ENCODE peak calls at places on chromosomes 5 and 9, in six cellular contexts. One of them, this sample, is unnamed.

GRCh38 chr5:173055722-173055982 is 500 bp upstream of the CREBRF start:
- DNase-seq in adipocyte: peak
- DNase-seq in neuronal stem cell: no peak
- DNase-seq in H9: no peak
- DNase-seq in GM23248: peak
- DNase-seq in H1: no peak
- DNase-seq in this sample: no peak

GRCh38 chr5:178234753-178235599 is 2.4 kb upstream of the PHYKPL start:
- DNase-seq in adipocyte: peak
- DNase-seq in neuronal stem cell: peak
- DNase-seq in H9: peak
- DNase-seq in GM23248: peak
- DNase-seq in H1: peak
- DNase-seq in this sample: peak

GRCh38 chr9:115008536-115008935 is 78.1 kb upstream of the TNFSF8 start:
- DNase-seq in adipocyte: peak
- DNase-seq in neuronal stem cell: no peak
- DNase-seq in H9: no peak
- DNase-seq in GM23248: peak
- DNase-seq in H1: no peak
- DNase-seq in this sample: peak

GRCh38 chr5:170393235-170393634 is 4.1 kb upstream of the KCNMB1 start:
- DNase-seq in adipocyte: no peak
- DNase-seq in neuronal stem cell: no peak
- DNase-seq in H9: no peak
- DNase-seq in GM23248: peak
- DNase-seq in H1: no peak
- DNase-seq in this sample: no peak

GRCh38 chr9:134566936-134567335 is 74.7 kb upstream of the COL5A1 start:
- DNase-seq in adipocyte: no peak
- DNase-seq in neuronal stem cell: no peak
- DNase-seq in H9: no peak
- DNase-seq in GM23248: no peak
- DNase-seq in H1: peak
- DNase-seq in this sample: no peak

GRCh38 chr9:88980732-88981336 is 10.4 kb upstream of the S1PR3 start:
- DNase-seq in adipocyte: peak
- DNase-seq in neuronal stem cell: no peak
- DNase-seq in H9: no peak
- DNase-seq in GM23248: peak
- DNase-seq in H1: no peak
- DNase-seq in this sample: peak

GRCh38 chr9:9998491-9999287 is 614.1 kb downstream of the PTPRD start:
- DNase-seq in adipocyte: no peak
- DNase-seq in neuronal stem cell: peak
- DNase-seq in H9: no peak
- DNase-seq in GM23248: peak
- DNase-seq in H1: no peak
- DNase-seq in this sample: no peak

GRCh38 chr9:15246688-15247087 is 60.3 kb downstream of the TTC39B start:
- DNase-seq in adipocyte: no peak
- DNase-seq in neuronal stem cell: no peak
- DNase-seq in H9: no peak
- DNase-seq in GM23248: no peak
- DNase-seq in H1: no peak
- DNase-seq in this sample: no peak

GRCh38 chr5:123181394-123181801 is 92.4 kb downstream of the PRDM6 start:
- DNase-seq in adipocyte: peak
- DNase-seq in neuronal stem cell: no peak
- DNase-seq in H9: no peak
- DNase-seq in GM23248: no peak
- DNase-seq in H1: no peak
- DNase-seq in this sample: no peak

GRCh38 chr5:1073239-1074102 is 38.4 kb downstream of the SLC12A7 start:
- DNase-seq in adipocyte: no peak
- DNase-seq in neuronal stem cell: no peak
- DNase-seq in H9: peak
- DNase-seq in GM23248: no peak
- DNase-seq in H1: no peak
- DNase-seq in this sample: no peak

GRCh38 chr5:154857091-154857533 is 1.3 kb upstream of the CNOT8 start:
- DNase-seq in adipocyte: no peak
- DNase-seq in neuronal stem cell: no peak
- DNase-seq in H9: no peak
- DNase-seq in GM23248: peak
- DNase-seq in H1: no peak
- DNase-seq in this sample: no peak

GRCh38 chr5:104273725-104274124 is 711.1 kb upstream of the NUDT12 start:
- DNase-seq in adipocyte: no peak
- DNase-seq in neuronal stem cell: no peak
- DNase-seq in H9: no peak
- DNase-seq in GM23248: no peak
- DNase-seq in H1: no peak
- DNase-seq in this sample: no peak

GRCh38 chr9:136309101-136309801 is 5.4 kb upstream of the CCDC187 start:
- DNase-seq in adipocyte: no peak
- DNase-seq in neuronal stem cell: no peak
- DNase-seq in H9: no peak
- DNase-seq in GM23248: no peak
- DNase-seq in H1: no peak
- DNase-seq in this sample: no peak

GRCh38 chr5:39213437-39214207 is 5.7 kb downstream of the FYB1 start:
- DNase-seq in adipocyte: no peak
- DNase-seq in neuronal stem cell: no peak
- DNase-seq in H9: no peak
- DNase-seq in GM23248: no peak
- DNase-seq in H1: no peak
- DNase-seq in this sample: no peak

GRCh38 chr9:88874391-88874790 is 116.9 kb upstream of the S1PR3 start:
- DNase-seq in adipocyte: peak
- DNase-seq in neuronal stem cell: no peak
- DNase-seq in H9: no peak
- DNase-seq in GM23248: peak
- DNase-seq in H1: no peak
- DNase-seq in this sample: no peak

GRCh38 chr9:115469826-115470225 is 351.9 kb upstream of the TNC start:
- DNase-seq in adipocyte: no peak
- DNase-seq in neuronal stem cell: no peak
- DNase-seq in H9: no peak
- DNase-seq in GM23248: peak
- DNase-seq in H1: no peak
- DNase-seq in this sample: no peak

GRCh38 chr9:121651295-121652036 is at the start of gene DAB2IP:
- DNase-seq in adipocyte: peak
- DNase-seq in neuronal stem cell: peak
- DNase-seq in H9: peak
- DNase-seq in GM23248: peak
- DNase-seq in H1: peak
- DNase-seq in this sample: peak

GRCh38 chr9:129140397-129141065 is 29.3 kb downstream of the PTPA start:
- DNase-seq in adipocyte: peak
- DNase-seq in neuronal stem cell: no peak
- DNase-seq in H9: peak
- DNase-seq in GM23248: peak
- DNase-seq in H1: peak
- DNase-seq in this sample: peak

GRCh38 chr9:113955076-113955752 is 79.1 kb downstream of the ZNF618 start:
- DNase-seq in adipocyte: peak
- DNase-seq in neuronal stem cell: no peak
- DNase-seq in H9: no peak
- DNase-seq in GM23248: peak
- DNase-seq in H1: no peak
- DNase-seq in this sample: peak

GRCh38 chr5:176837707-176838115 is 27.4 kb downstream of the UNC5A start:
- DNase-seq in adipocyte: peak
- DNase-seq in neuronal stem cell: peak
- DNase-seq in H9: peak
- DNase-seq in GM23248: peak
- DNase-seq in H1: peak
- DNase-seq in this sample: peak

GRCh38 chr9:131697097-131697496 is 42.8 kb downstream of the RAPGEF1 start:
- DNase-seq in adipocyte: peak
- DNase-seq in neuronal stem cell: no peak
- DNase-seq in H9: peak
- DNase-seq in GM23248: peak
- DNase-seq in H1: no peak
- DNase-seq in this sample: peak

GRCh38 chr5:147485814-147486213 is 24.1 kb downstream of the DPYSL3 start:
- DNase-seq in adipocyte: no peak
- DNase-seq in neuronal stem cell: no peak
- DNase-seq in H9: no peak
- DNase-seq in GM23248: no peak
- DNase-seq in H1: no peak
- DNase-seq in this sample: no peak

GRCh38 chr9:557601-558201 is 283.8 kb upstream of the DMRT1 start:
- DNase-seq in adipocyte: no peak
- DNase-seq in neuronal stem cell: peak
- DNase-seq in H9: peak
- DNase-seq in GM23248: no peak
- DNase-seq in H1: no peak
- DNase-seq in this sample: no peak

GRCh38 chr9:92652461-92652860 is 17.5 kb downstream of the IPPK start:
- DNase-seq in adipocyte: peak
- DNase-seq in neuronal stem cell: no peak
- DNase-seq in H9: no peak
- DNase-seq in GM23248: no peak
- DNase-seq in H1: no peak
- DNase-seq in this sample: no peak

GRCh38 chr9:133729646-133730281 is 8.4 kb downstream of the SARDH start:
- DNase-seq in adipocyte: no peak
- DNase-seq in neuronal stem cell: no peak
- DNase-seq in H9: peak
- DNase-seq in GM23248: no peak
- DNase-seq in H1: no peak
- DNase-seq in this sample: no peak

GRCh38 chr5:145198871-145199270 is 636.3 kb downstream of the PRELID2 start:
- DNase-seq in adipocyte: peak
- DNase-seq in neuronal stem cell: no peak
- DNase-seq in H9: no peak
- DNase-seq in GM23248: no peak
- DNase-seq in H1: no peak
- DNase-seq in this sample: no peak

GRCh38 chr5:10466446-10467073 is 24.9 kb downstream of the ROPN1L start:
- DNase-seq in adipocyte: no peak
- DNase-seq in neuronal stem cell: no peak
- DNase-seq in H9: no peak
- DNase-seq in GM23248: no peak
- DNase-seq in H1: no peak
- DNase-seq in this sample: no peak

GRCh38 chr9:135241381-135242380 is 154.2 kb downstream of the OLFM1 start:
- DNase-seq in adipocyte: no peak
- DNase-seq in neuronal stem cell: no peak
- DNase-seq in H9: peak
- DNase-seq in GM23248: no peak
- DNase-seq in H1: no peak
- DNase-seq in this sample: no peak

GRCh38 chr5:37938861-37939260 is 99.0 kb upstream of the GDNF start:
- DNase-seq in adipocyte: no peak
- DNase-seq in neuronal stem cell: no peak
- DNase-seq in H9: no peak
- DNase-seq in GM23248: no peak
- DNase-seq in H1: no peak
- DNase-seq in this sample: no peak

GRCh38 chr5:150515446-150515845 is 7.5 kb downstream of the NDST1 start:
- DNase-seq in adipocyte: peak
- DNase-seq in neuronal stem cell: no peak
- DNase-seq in H9: no peak
- DNase-seq in GM23248: peak
- DNase-seq in H1: no peak
- DNase-seq in this sample: peak
- H3K9ac ChIP-seq in adipocyte: peak
- H3K9ac ChIP-seq in neuronal stem cell: no peak
- H3K9ac ChIP-seq in H9: no peak
- H3K9ac ChIP-seq in GM23248: peak
- H3K9ac ChIP-seq in H1: no peak
- H3K9ac ChIP-seq in this sample: peak

GRCh38 chr5:139726248-139726647 is 69.4 kb upstream of the PSD2 start:
- DNase-seq in adipocyte: no peak
- DNase-seq in neuronal stem cell: no peak
- DNase-seq in H9: no peak
- DNase-seq in GM23248: no peak
- DNase-seq in H1: no peak
- DNase-seq in this sample: no peak
- H3K9ac ChIP-seq in adipocyte: no peak
- H3K9ac ChIP-seq in neuronal stem cell: no peak
- H3K9ac ChIP-seq in H9: no peak
- H3K9ac ChIP-seq in GM23248: no peak
- H3K9ac ChIP-seq in H1: no peak
- H3K9ac ChIP-seq in this sample: no peak

GRCh38 chr5:116452774-116453368 is 121.8 kb downstream of the SEMA6A start:
- DNase-seq in adipocyte: no peak
- DNase-seq in neuronal stem cell: no peak
- DNase-seq in H9: no peak
- DNase-seq in GM23248: no peak
- DNase-seq in H1: no peak
- DNase-seq in this sample: no peak

GRCh38 chr5:116456036-116456435 is 118.6 kb downstream of the SEMA6A start:
- DNase-seq in adipocyte: no peak
- DNase-seq in neuronal stem cell: no peak
- DNase-seq in H9: no peak
- DNase-seq in GM23248: no peak
- DNase-seq in H1: no peak
- DNase-seq in this sample: no peak

GRCh38 chr5:116454417-116454927 is 120.2 kb downstream of the SEMA6A start:
- DNase-seq in adipocyte: peak
- DNase-seq in neuronal stem cell: no peak
- DNase-seq in H9: no peak
- DNase-seq in GM23248: peak
- DNase-seq in H1: no peak
- DNase-seq in this sample: peak

GRCh38 chr5:116453920-116454319 is 120.7 kb downstream of the SEMA6A start:
- DNase-seq in adipocyte: no peak
- DNase-seq in neuronal stem cell: no peak
- DNase-seq in H9: no peak
- DNase-seq in GM23248: no peak
- DNase-seq in H1: no peak
- DNase-seq in this sample: no peak

GRCh38 chr5:116455061-116455460 is 119.6 kb downstream of the SEMA6A start:
- DNase-seq in adipocyte: peak
- DNase-seq in neuronal stem cell: no peak
- DNase-seq in H9: no peak
- DNase-seq in GM23248: peak
- DNase-seq in H1: no peak
- DNase-seq in this sample: no peak
- H3K9ac ChIP-seq in adipocyte: no peak
- H3K9ac ChIP-seq in neuronal stem cell: no peak
- H3K9ac ChIP-seq in H9: no peak
- H3K9ac ChIP-seq in GM23248: no peak
- H3K9ac ChIP-seq in H1: no peak
- H3K9ac ChIP-seq in this sample: no peak

DNA sequence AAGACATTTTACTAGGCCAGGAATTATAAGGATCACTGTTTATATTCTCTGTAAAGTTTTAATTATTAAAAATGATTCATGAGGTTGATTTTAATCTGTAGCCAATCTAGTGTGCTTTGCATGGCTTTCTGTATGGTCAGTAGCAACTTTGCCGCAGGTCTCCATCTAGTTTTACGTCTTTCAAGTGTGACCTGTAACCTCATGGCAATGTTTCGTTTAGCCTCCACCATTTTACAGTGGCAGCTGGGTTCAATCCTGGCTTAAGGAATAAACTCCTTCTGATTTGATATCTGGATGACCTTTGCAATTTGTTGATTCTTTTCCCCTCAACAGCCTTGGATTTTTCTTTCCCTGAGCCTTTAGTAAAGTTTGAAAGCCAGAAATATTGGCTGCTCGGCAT is 434.5 kb upstream of the CDH9 start:
- DNase-seq in adipocyte: no peak
- DNase-seq in neuronal stem cell: no peak
- DNase-seq in H9: no peak
- DNase-seq in GM23248: peak
- DNase-seq in H1: no peak
- DNase-seq in this sample: no peak
- H3K9ac ChIP-seq in adipocyte: peak
- H3K9ac ChIP-seq in neuronal stem cell: no peak
- H3K9ac ChIP-seq in H9: peak
- H3K9ac ChIP-seq in GM23248: peak
- H3K9ac ChIP-seq in H1: peak
- H3K9ac ChIP-seq in this sample: no peak